ENCODE peak calls at places on chromosome 17, in nine cellular contexts. One of them, this sample, is unnamed.

GRCh38 chr17:62637809-62638208 is 10.3 kb downstream of the MRC2 start:
- DNase-seq in colonic mucosa: no peak
- DNase-seq in CD8-positive, alpha-beta memory T cell: no peak
- DNase-seq in lower leg skin: no peak
- DNase-seq in tibial nerve: no peak
- DNase-seq in fibroblast of pulmonary artery: no peak
- DNase-seq in aorta: no peak
- DNase-seq in skeletal muscle cell: no peak
- DNase-seq in HL-60: no peak
- DNase-seq in this sample: no peak

GRCh38 chr17:39939031-39939430 is 11.5 kb downstream of the LRRC3C start:
- DNase-seq in colonic mucosa: no peak
- DNase-seq in CD8-positive, alpha-beta memory T cell: no peak
- DNase-seq in lower leg skin: no peak
- DNase-seq in tibial nerve: no peak
- DNase-seq in fibroblast of pulmonary artery: no peak
- DNase-seq in aorta: no peak
- DNase-seq in skeletal muscle cell: no peak
- DNase-seq in HL-60: no peak
- DNase-seq in this sample: no peak

GRCh38 chr17:75720656-75721462 is at the start of gene ITGB4:
- DNase-seq in colonic mucosa: peak
- DNase-seq in CD8-positive, alpha-beta memory T cell: peak
- DNase-seq in lower leg skin: no peak
- DNase-seq in tibial nerve: peak
- DNase-seq in fibroblast of pulmonary artery: no peak
- DNase-seq in aorta: no peak
- DNase-seq in skeletal muscle cell: no peak
- DNase-seq in HL-60: no peak
- DNase-seq in this sample: peak

GRCh38 chr17:21209511-21210175 is 4.3 kb downstream of the TMEM11 start:
- DNase-seq in colonic mucosa: peak
- DNase-seq in CD8-positive, alpha-beta memory T cell: no peak
- DNase-seq in lower leg skin: peak
- DNase-seq in tibial nerve: no peak
- DNase-seq in fibroblast of pulmonary artery: no peak
- DNase-seq in aorta: no peak
- DNase-seq in skeletal muscle cell: no peak
- DNase-seq in HL-60: no peak
- DNase-seq in this sample: peak

GRCh38 chr17:74165811-74166365 is 37.6 kb upstream of the RPL38 start:
- DNase-seq in colonic mucosa: no peak
- DNase-seq in CD8-positive, alpha-beta memory T cell: no peak
- DNase-seq in lower leg skin: no peak
- DNase-seq in tibial nerve: no peak
- DNase-seq in fibroblast of pulmonary artery: no peak
- DNase-seq in aorta: no peak
- DNase-seq in skeletal muscle cell: no peak
- DNase-seq in HL-60: no peak
- DNase-seq in this sample: no peak

GRCh38 chr17:43732961-43733360 is 25.6 kb downstream of the SOST start:
- DNase-seq in colonic mucosa: no peak
- DNase-seq in CD8-positive, alpha-beta memory T cell: no peak
- DNase-seq in lower leg skin: no peak
- DNase-seq in tibial nerve: no peak
- DNase-seq in fibroblast of pulmonary artery: peak
- DNase-seq in aorta: no peak
- DNase-seq in skeletal muscle cell: peak
- DNase-seq in HL-60: no peak
- DNase-seq in this sample: no peak

GRCh38 chr17:27078296-27078695 is 215.6 kb upstream of the WSB1 start:
- DNase-seq in colonic mucosa: no peak
- DNase-seq in CD8-positive, alpha-beta memory T cell: no peak
- DNase-seq in lower leg skin: no peak
- DNase-seq in tibial nerve: no peak
- DNase-seq in fibroblast of pulmonary artery: no peak
- DNase-seq in aorta: no peak
- DNase-seq in skeletal muscle cell: no peak
- DNase-seq in HL-60: no peak
- DNase-seq in this sample: no peak

GRCh38 chr17:56896217-56896967 is 17.5 kb downstream of the TRIM25 start:
- DNase-seq in colonic mucosa: no peak
- DNase-seq in CD8-positive, alpha-beta memory T cell: no peak
- DNase-seq in lower leg skin: no peak
- DNase-seq in tibial nerve: no peak
- DNase-seq in fibroblast of pulmonary artery: no peak
- DNase-seq in aorta: no peak
- DNase-seq in skeletal muscle cell: no peak
- DNase-seq in HL-60: no peak
- DNase-seq in this sample: no peak

GRCh38 chr17:50785126-50785525 is 17.8 kb upstream of the ANKRD40CL start:
- DNase-seq in colonic mucosa: no peak
- DNase-seq in CD8-positive, alpha-beta memory T cell: no peak
- DNase-seq in lower leg skin: peak
- DNase-seq in tibial nerve: no peak
- DNase-seq in fibroblast of pulmonary artery: no peak
- DNase-seq in aorta: no peak
- DNase-seq in skeletal muscle cell: no peak
- DNase-seq in HL-60: no peak
- DNase-seq in this sample: no peak

GRCh38 chr17:50200447-50201225 is 795 bp downstream of the COL1A1 start:
- DNase-seq in colonic mucosa: peak
- DNase-seq in CD8-positive, alpha-beta memory T cell: peak
- DNase-seq in lower leg skin: peak
- DNase-seq in tibial nerve: peak
- DNase-seq in fibroblast of pulmonary artery: peak
- DNase-seq in aorta: peak
- DNase-seq in skeletal muscle cell: no peak
- DNase-seq in HL-60: peak
- DNase-seq in this sample: peak

GRCh38 chr17:68327823-68328557 is 36.7 kb downstream of the ARSG start:
- DNase-seq in colonic mucosa: no peak
- DNase-seq in CD8-positive, alpha-beta memory T cell: no peak
- DNase-seq in lower leg skin: no peak
- DNase-seq in tibial nerve: no peak
- DNase-seq in fibroblast of pulmonary artery: no peak
- DNase-seq in aorta: no peak
- DNase-seq in skeletal muscle cell: no peak
- DNase-seq in HL-60: no peak
- DNase-seq in this sample: no peak

GRCh38 chr17:59451706-59452105 is 113.7 kb upstream of the DHX40 start:
- DNase-seq in colonic mucosa: no peak
- DNase-seq in CD8-positive, alpha-beta memory T cell: no peak
- DNase-seq in lower leg skin: no peak
- DNase-seq in tibial nerve: no peak
- DNase-seq in fibroblast of pulmonary artery: peak
- DNase-seq in aorta: no peak
- DNase-seq in skeletal muscle cell: peak
- DNase-seq in HL-60: no peak
- DNase-seq in this sample: no peak

GRCh38 chr17:72446525-72447250 is 325.9 kb downstream of the SOX9 start:
- DNase-seq in colonic mucosa: peak
- DNase-seq in CD8-positive, alpha-beta memory T cell: no peak
- DNase-seq in lower leg skin: no peak
- DNase-seq in tibial nerve: no peak
- DNase-seq in fibroblast of pulmonary artery: no peak
- DNase-seq in aorta: no peak
- DNase-seq in skeletal muscle cell: no peak
- DNase-seq in HL-60: no peak
- DNase-seq in this sample: no peak

GRCh38 chr17:72447251-72447640 is 326.4 kb downstream of the SOX9 start:
- DNase-seq in colonic mucosa: no peak
- DNase-seq in CD8-positive, alpha-beta memory T cell: no peak
- DNase-seq in lower leg skin: no peak
- DNase-seq in tibial nerve: no peak
- DNase-seq in fibroblast of pulmonary artery: no peak
- DNase-seq in aorta: no peak
- DNase-seq in skeletal muscle cell: no peak
- DNase-seq in HL-60: no peak
- DNase-seq in this sample: no peak

GRCh38 chr17:72446118-72446517 is 325.3 kb downstream of the SOX9 start:
- DNase-seq in colonic mucosa: no peak
- DNase-seq in CD8-positive, alpha-beta memory T cell: no peak
- DNase-seq in lower leg skin: no peak
- DNase-seq in tibial nerve: no peak
- DNase-seq in fibroblast of pulmonary artery: no peak
- DNase-seq in aorta: no peak
- DNase-seq in skeletal muscle cell: no peak
- DNase-seq in HL-60: no peak
- DNase-seq in this sample: no peak

GRCh38 chr17:72445055-72445991 is 324.5 kb downstream of the SOX9 start:
- DNase-seq in colonic mucosa: peak
- DNase-seq in CD8-positive, alpha-beta memory T cell: no peak
- DNase-seq in lower leg skin: no peak
- DNase-seq in tibial nerve: no peak
- DNase-seq in fibroblast of pulmonary artery: no peak
- DNase-seq in aorta: no peak
- DNase-seq in skeletal muscle cell: no peak
- DNase-seq in HL-60: no peak
- DNase-seq in this sample: peak

GRCh38 chr17:72444517-72445054 is 323.8 kb downstream of the SOX9 start:
- DNase-seq in colonic mucosa: no peak
- DNase-seq in CD8-positive, alpha-beta memory T cell: no peak
- DNase-seq in lower leg skin: no peak
- DNase-seq in tibial nerve: no peak
- DNase-seq in fibroblast of pulmonary artery: no peak
- DNase-seq in aorta: no peak
- DNase-seq in skeletal muscle cell: no peak
- DNase-seq in HL-60: no peak
- DNase-seq in this sample: no peak
- H3K4me3 ChIP-seq in colonic mucosa: no peak
- H3K4me3 ChIP-seq in CD8-positive, alpha-beta memory T cell: no peak
- H3K4me3 ChIP-seq in lower leg skin: no peak
- H3K4me3 ChIP-seq in tibial nerve: no peak
- H3K4me3 ChIP-seq in fibroblast of pulmonary artery: no peak
- H3K4me3 ChIP-seq in aorta: no peak
- H3K4me3 ChIP-seq in skeletal muscle cell: no peak
- H3K4me3 ChIP-seq in HL-60: no peak
- H3K4me3 ChIP-seq in this sample: no peak

DNA sequence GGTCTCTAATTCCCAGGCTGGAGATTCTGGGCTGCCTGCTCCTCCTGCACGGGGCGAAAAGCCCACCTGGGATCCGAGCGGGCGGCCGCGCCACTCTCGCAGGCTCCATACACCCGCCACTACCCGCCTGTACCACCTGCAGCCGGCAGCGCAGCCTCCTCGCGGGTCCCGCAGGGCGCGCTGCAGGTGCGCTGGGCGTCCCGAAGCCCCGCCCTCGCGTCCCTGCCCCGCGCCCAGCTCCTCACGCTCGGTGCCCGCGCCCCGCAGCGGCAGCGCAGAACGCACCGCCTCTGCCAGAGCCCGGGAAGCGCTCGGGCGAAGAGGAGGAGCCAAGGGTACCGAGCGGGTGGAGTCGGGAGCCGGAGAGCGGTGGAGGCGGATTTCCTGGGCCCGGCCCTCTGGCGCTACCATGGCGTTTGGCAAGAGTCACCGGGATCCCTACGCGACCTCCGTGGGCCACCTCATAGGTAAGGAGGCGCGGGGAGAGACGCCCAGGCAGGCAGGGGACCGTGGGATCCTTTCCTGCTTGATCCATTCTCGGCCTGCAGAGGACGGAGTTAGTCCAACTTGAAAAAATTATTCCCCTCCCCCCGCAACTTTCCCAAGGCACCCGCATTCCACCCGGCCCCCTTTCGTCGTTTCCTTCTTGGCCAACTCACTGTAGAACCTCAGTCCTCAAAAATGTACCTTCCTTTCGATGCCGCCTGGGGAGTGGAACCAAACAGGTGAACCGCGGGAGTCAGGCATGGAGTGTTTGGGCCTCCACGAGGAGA is at the start of gene TOM1L1:
- DNase-seq in colonic mucosa: peak
- DNase-seq in CD8-positive, alpha-beta memory T cell: no peak
- DNase-seq in lower leg skin: peak
- DNase-seq in tibial nerve: peak
- DNase-seq in fibroblast of pulmonary artery: peak
- DNase-seq in aorta: peak
- DNase-seq in skeletal muscle cell: no peak
- DNase-seq in HL-60: peak
- DNase-seq in this sample: peak
- H3K4me3 ChIP-seq in colonic mucosa: peak
- H3K4me3 ChIP-seq in CD8-positive, alpha-beta memory T cell: no peak
- H3K4me3 ChIP-seq in lower leg skin: peak
- H3K4me3 ChIP-seq in tibial nerve: peak
- H3K4me3 ChIP-seq in fibroblast of pulmonary artery: peak
- H3K4me3 ChIP-seq in aorta: peak
- H3K4me3 ChIP-seq in skeletal muscle cell: peak
- H3K4me3 ChIP-seq in HL-60: peak
- H3K4me3 ChIP-seq in this sample: peak

GRCh38 chr17:38453951-38454421 is 25.7 kb downstream of the ARHGAP23 start:
- DNase-seq in colonic mucosa: no peak
- DNase-seq in CD8-positive, alpha-beta memory T cell: no peak
- DNase-seq in lower leg skin: no peak
- DNase-seq in tibial nerve: no peak
- DNase-seq in fibroblast of pulmonary artery: peak
- DNase-seq in aorta: no peak
- DNase-seq in skeletal muscle cell: no peak
- DNase-seq in HL-60: no peak
- DNase-seq in this sample: no peak
- H3K4me3 ChIP-seq in colonic mucosa: no peak
- H3K4me3 ChIP-seq in CD8-positive, alpha-beta memory T cell: no peak
- H3K4me3 ChIP-seq in lower leg skin: peak
- H3K4me3 ChIP-seq in tibial nerve: peak
- H3K4me3 ChIP-seq in fibroblast of pulmonary artery: peak
- H3K4me3 ChIP-seq in aorta: peak
- H3K4me3 ChIP-seq in skeletal muscle cell: peak
- H3K4me3 ChIP-seq in HL-60: no peak
- H3K4me3 ChIP-seq in this sample: peak

GRCh38 chr17:47212458-47212857 is 3.3 kb downstream of the MYL4 start:
- DNase-seq in colonic mucosa: no peak
- DNase-seq in CD8-positive, alpha-beta memory T cell: no peak
- DNase-seq in lower leg skin: no peak
- DNase-seq in tibial nerve: no peak
- DNase-seq in fibroblast of pulmonary artery: no peak
- DNase-seq in aorta: no peak
- DNase-seq in skeletal muscle cell: no peak
- DNase-seq in HL-60: no peak
- DNase-seq in this sample: no peak

GRCh38 chr17:47207143-47208067 is 1.7 kb upstream of the MYL4 start:
- DNase-seq in colonic mucosa: peak
- DNase-seq in CD8-positive, alpha-beta memory T cell: no peak
- DNase-seq in lower leg skin: no peak
- DNase-seq in tibial nerve: no peak
- DNase-seq in fibroblast of pulmonary artery: no peak
- DNase-seq in aorta: no peak
- DNase-seq in skeletal muscle cell: no peak
- DNase-seq in HL-60: no peak
- DNase-seq in this sample: no peak

GRCh38 chr17:47208744-47209488 is at the start of gene MYL4:
- DNase-seq in colonic mucosa: no peak
- DNase-seq in CD8-positive, alpha-beta memory T cell: no peak
- DNase-seq in lower leg skin: no peak
- DNase-seq in tibial nerve: no peak
- DNase-seq in fibroblast of pulmonary artery: no peak
- DNase-seq in aorta: no peak
- DNase-seq in skeletal muscle cell: no peak
- DNase-seq in HL-60: no peak
- DNase-seq in this sample: no peak

GRCh38 chr17:47209499-47209898 is 351 bp downstream of the MYL4 start:
- DNase-seq in colonic mucosa: no peak
- DNase-seq in CD8-positive, alpha-beta memory T cell: no peak
- DNase-seq in lower leg skin: no peak
- DNase-seq in tibial nerve: no peak
- DNase-seq in fibroblast of pulmonary artery: no peak
- DNase-seq in aorta: no peak
- DNase-seq in skeletal muscle cell: no peak
- DNase-seq in HL-60: no peak
- DNase-seq in this sample: no peak

GRCh38 chr17:47210105-47210504 is 957 bp downstream of the MYL4 start:
- DNase-seq in colonic mucosa: no peak
- DNase-seq in CD8-positive, alpha-beta memory T cell: no peak
- DNase-seq in lower leg skin: no peak
- DNase-seq in tibial nerve: no peak
- DNase-seq in fibroblast of pulmonary artery: no peak
- DNase-seq in aorta: no peak
- DNase-seq in skeletal muscle cell: no peak
- DNase-seq in HL-60: no peak
- DNase-seq in this sample: no peak
- H3K4me3 ChIP-seq in colonic mucosa: no peak
- H3K4me3 ChIP-seq in CD8-positive, alpha-beta memory T cell: no peak
- H3K4me3 ChIP-seq in lower leg skin: no peak
- H3K4me3 ChIP-seq in tibial nerve: no peak
- H3K4me3 ChIP-seq in fibroblast of pulmonary artery: no peak
- H3K4me3 ChIP-seq in aorta: no peak
- H3K4me3 ChIP-seq in skeletal muscle cell: peak
- H3K4me3 ChIP-seq in HL-60: no peak
- H3K4me3 ChIP-seq in this sample: no peak

This sample was measured in kidney.